ENCODE peak calls at places on chromosomes 12 and 14, in four cellular contexts. V is K562, I is GM12878, Y is H1. G is an unnamed sample.

GRCh38 chr12:110577717-110578521 is 5.2 kb downstream of the PPTC7 start:
- DNase-seq in V (peak; percentile 31), I (peak; percentile 84), Y (no peak), G (peak; percentile 97)

GRCh38 chr12:122641976-122642375 is 61.2 kb downstream of the HCAR2 start:
- DNase-seq in V (no peak), I (no peak), Y (no peak), G (no peak)

GRCh38 chr12:53133722-53134121 is 30.4 kb downstream of the SOAT2 start:
- DNase-seq in V (no peak), I (no peak), Y (peak; percentile 8), G (no peak)

GRCh38 chr12:29771165-29771564 is 12.6 kb downstream of the TMTC1 start:
- DNase-seq in V (no peak), I (no peak), Y (no peak), G (no peak)

GRCh38 chr12:30978639-30979038 is 52.1 kb downstream of the TSPAN11 start:
- DNase-seq in V (no peak), I (no peak), Y (no peak), G (no peak)

GRCh38 chr12:65878540-65878939 is 54.3 kb downstream of the HMGA2 start:
- DNase-seq in V (no peak), I (no peak), Y (no peak), G (no peak)

GRCh38 chr12:117189725-117190209 is 503 bp downstream of the FBXO21 start:
- DNase-seq in V (peak; percentile 48), I (no peak), Y (peak; percentile 60), G (no peak)

GRCh38 chr12:6092784-6093722 is 31.4 kb downstream of the VWF start:
- DNase-seq in V (no peak), I (no peak), Y (no peak), G (peak; percentile 82)

GRCh38 chr12:24562761-24563392 is 386.0 kb downstream of the BCAT1 start:
- DNase-seq in V (no peak), I (no peak), Y (peak; percentile 74), G (no peak)

GRCh38 chr14:54653764-54654469 is 87.0 kb downstream of the SAMD4A start:
- DNase-seq in V (no peak), I (no peak), Y (no peak), G (no peak)

GRCh38 chr12:22287776-22288621 is 46.5 kb downstream of the ST8SIA1 start:
- DNase-seq in V (no peak), I (no peak), Y (peak; percentile 45), G (no peak)

GRCh38 chr14:77067632-77068514 is 30.2 kb upstream of the CIPC start:
- DNase-seq in V (peak; percentile 59), I (no peak), Y (peak; percentile 85), G (peak; percentile 42)

GRCh38 chr14:28820677-28821076 is 54.1 kb downstream of the FOXG1 start:
- DNase-seq in V (no peak), I (no peak), Y (no peak), G (no peak)

GRCh38 chr12:50111417-50111692 is 681 bp upstream of the COX14 start:
- DNase-seq in V (no peak), I (no peak), Y (no peak), G (no peak)

GRCh38 chr14:93712079-93712837 is 76.0 kb downstream of the PRIMA1 start:
- DNase-seq in V (no peak), I (no peak), Y (peak; percentile 40), G (no peak)

GRCh38 chr12:28583771-28584261 is 393.6 kb downstream of the CCDC91 start:
- DNase-seq in V (peak; percentile 9), I (no peak), Y (no peak), G (no peak)

GRCh38 chr12:73225941-73226340 is 953.8 kb downstream of the TRHDE start:
- DNase-seq in V (no peak), I (no peak), Y (no peak), G (no peak)

GRCh38 chr12:130101370-130101769 is 60.9 kb upstream of the FZD10 start:
- DNase-seq in V (no peak), I (no peak), Y (no peak), G (no peak)

GRCh38 chr14:95143813-95144620 is 13.3 kb downstream of the DICER1 start:
- DNase-seq in V (no peak), I (no peak), Y (no peak), G (no peak)

GRCh38 chr12:22130671-22131070 is 84.7 kb downstream of the CMAS start:
- DNase-seq in V (no peak), I (no peak), Y (no peak), G (no peak)

GRCh38 chr12:130818381-130819247 is 20.4 kb downstream of the STX2 start:
- DNase-seq in V (peak; percentile 32), I (peak; percentile 28), Y (peak; percentile 97), G (no peak)

GRCh38 chr12:104340177-104340576 is 36.6 kb downstream of the EID3 start:
- DNase-seq in V (no peak), I (no peak), Y (no peak), G (no peak)

GRCh38 chr14:89444044-89444443 is 27.0 kb upstream of the FOXN3 start:
- DNase-seq in V (no peak), I (no peak), Y (no peak), G (no peak)

GRCh38 chr12:21476949-21477348 is 24.5 kb downstream of the RECQL start:
- DNase-seq in V (no peak), I (no peak), Y (no peak), G (no peak)

GRCh38 chr12:125999643-126000042 is 934.4 kb downstream of the AACS start:
- DNase-seq in V (no peak), I (no peak), Y (no peak), G (no peak)

GRCh38 chr12:124573839-124574786 is 6.7 kb upstream of the NCOR2 start:
- DNase-seq in V (peak; percentile 80), I (no peak), Y (no peak), G (no peak)

GRCh38 chr14:85223667-85224066 is 306.3 kb upstream of the FLRT2 start:
- DNase-seq in V (no peak), I (no peak), Y (no peak), G (no peak)

GRCh38 chr14:97077687-97078086 is 280.5 kb downstream of the VRK1 start:
- DNase-seq in V (no peak), I (no peak), Y (no peak), G (no peak)

GRCh38 chr12:143964-144649 is 69.8 kb downstream of the SLC6A12 start:
- DNase-seq in V (no peak), I (no peak), Y (no peak), G (no peak)

GRCh38 chr12:3091030-3091304 is 13.8 kb downstream of the TSPAN9 start:
- DNase-seq in V (no peak), I (no peak), Y (no peak), G (no peak)

GRCh38 chr12:123757555-123757954 is 4.5 kb upstream of the DNAH10 start:
- DNase-seq in V (no peak), I (no peak), Y (no peak), G (no peak)

GRCh38 chr14:54985156-54985555 is 41.7 kb downstream of the WDHD1 start:
- DNase-seq in V (no peak), I (no peak), Y (no peak), G (no peak)

GRCh38 chr14:71711131-71711530 is 221.1 kb upstream of the RGS6 start:
- DNase-seq in V (no peak), I (no peak), Y (no peak), G (no peak)

GRCh38 chr14:71709076-71709475 is 223.2 kb upstream of the RGS6 start:
- DNase-seq in V (no peak), I (no peak), Y (no peak), G (no peak)

GRCh38 chr14:71711619-71712018 is 220.6 kb upstream of the RGS6 start:
- DNase-seq in V (no peak), I (no peak), Y (no peak), G (no peak)

GRCh38 chr14:71712478-71712877 is 219.8 kb upstream of the RGS6 start:
- DNase-seq in V (no peak), I (no peak), Y (no peak), G (no peak)

GRCh38 chr14:71710001-71710400 is 222.2 kb upstream of the RGS6 start:
- DNase-seq in V (no peak), I (no peak), Y (no peak), G (no peak)
- TF ChIP-seq EGR1 in V (no peak), I (no peak), Y (no peak), G (no peak)

GRCh38 chr12:2011641-2012607 is 7.7 kb upstream of the DCP1B start:
- DNase-seq in V (no peak), I (no peak), Y (no peak), G (no peak)
- TF ChIP-seq CEBPB in V (no peak), I (no peak), Y (no peak), G (no peak)

DNA sequence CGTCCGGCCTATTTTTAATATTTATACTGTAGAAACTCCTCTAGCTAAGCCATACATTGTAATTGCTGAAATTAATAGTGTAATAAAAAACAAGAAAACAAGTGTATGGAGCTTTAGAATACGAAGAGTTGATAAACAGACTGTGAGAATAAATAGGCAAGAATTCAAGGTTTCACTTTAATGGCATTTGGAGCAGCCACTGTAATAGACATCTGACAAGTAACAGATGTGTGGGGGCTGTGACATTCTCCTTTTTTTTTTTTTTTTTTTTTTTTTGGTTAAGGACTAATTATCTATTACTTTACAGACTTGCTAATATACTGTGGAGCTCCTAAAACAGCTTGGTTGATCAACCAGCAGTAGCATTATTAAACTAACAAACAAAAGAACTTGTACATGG is 42.1 kb upstream of the CFAP54 start:
- DNase-seq in V (no peak), I (no peak), Y (no peak), G (no peak)
- TF ChIP-seq EGR1 in V (no peak), I (no peak), Y (no peak), G (no peak)

GRCh38 chr12:34406996-34407300 is 384.7 kb downstream of the ALG10 start:
- DNase-seq in V (no peak), I (no peak), Y (no peak), G (no peak)
- TF ChIP-seq CEBPB in V (no peak), I (no peak), Y (no peak), G (no peak)

GRCh38 chr12:101040936-101041335 is 169.1 kb downstream of the SLC5A8 start:
- DNase-seq in V (no peak), I (no peak), Y (no peak), G (no peak)
- TF ChIP-seq EGR1 in V (no peak), I (no peak), Y (no peak), G (no peak)